ENCODE peak calls at places on chromosomes 7 and 10, in five cellular contexts. One of them, this sample, is unnamed.

GRCh38 chr7:103065666-103066065 is 8.9 kb downstream of the FBXL13 start:
- DNase-seq in HepG2: peak; percentile 45
- DNase-seq in WTC11: peak; percentile 62
- DNase-seq in H1: no peak
- DNase-seq in K562: peak; percentile 44
- DNase-seq in this sample: no peak

GRCh38 chr7:55265836-55266235 is 99.3 kb upstream of the LANCL2 start:
- DNase-seq in HepG2: no peak
- DNase-seq in WTC11: no peak
- DNase-seq in H1: no peak
- DNase-seq in K562: no peak
- DNase-seq in this sample: no peak

GRCh38 chr7:151802469-151802846 is 74.5 kb downstream of the PRKAG2 start:
- DNase-seq in HepG2: no peak
- DNase-seq in WTC11: no peak
- DNase-seq in H1: no peak
- DNase-seq in K562: no peak
- DNase-seq in this sample: no peak

GRCh38 chr10:114755537-114755936 is 66.0 kb upstream of the FHIP2A start:
- DNase-seq in HepG2: no peak
- DNase-seq in WTC11: no peak
- DNase-seq in H1: no peak
- DNase-seq in K562: no peak
- DNase-seq in this sample: no peak

GRCh38 chr10:30825022-30825421 is 195.5 kb upstream of the LYZL2 start:
- DNase-seq in HepG2: no peak
- DNase-seq in WTC11: no peak
- DNase-seq in H1: no peak
- DNase-seq in K562: no peak
- DNase-seq in this sample: no peak

GRCh38 chr7:50330701-50331100 is 26.2 kb downstream of the IKZF1 start:
- DNase-seq in HepG2: no peak
- DNase-seq in WTC11: no peak
- DNase-seq in H1: no peak
- DNase-seq in K562: no peak
- DNase-seq in this sample: no peak

GRCh38 chr10:112585960-112586359 is 138.9 kb downstream of the VTI1A start:
- DNase-seq in HepG2: no peak
- DNase-seq in WTC11: no peak
- DNase-seq in H1: no peak
- DNase-seq in K562: no peak
- DNase-seq in this sample: no peak

GRCh38 chr7:85737426-85737825 is 550.6 kb upstream of the SEMA3D start:
- DNase-seq in HepG2: no peak
- DNase-seq in WTC11: no peak
- DNase-seq in H1: no peak
- DNase-seq in K562: no peak
- DNase-seq in this sample: no peak

GRCh38 chr7:24701232-24701898 is 55.9 kb downstream of the GSDME start:
- DNase-seq in HepG2: no peak
- DNase-seq in WTC11: no peak
- DNase-seq in H1: no peak
- DNase-seq in K562: no peak
- DNase-seq in this sample: no peak

GRCh38 chr10:46250481-46250880 is 36.3 kb upstream of the ANTXRL start:
- DNase-seq in HepG2: no peak
- DNase-seq in WTC11: no peak
- DNase-seq in H1: no peak
- DNase-seq in K562: no peak
- DNase-seq in this sample: no peak

GRCh38 chr7:44220046-44220720 is 19.4 kb downstream of the YKT6 start:
- DNase-seq in HepG2: no peak
- DNase-seq in WTC11: peak; percentile 8
- DNase-seq in H1: no peak
- DNase-seq in K562: no peak
- DNase-seq in this sample: no peak

GRCh38 chr10:49831352-49832040 is 69.4 kb upstream of the OGDHL start:
- DNase-seq in HepG2: no peak
- DNase-seq in WTC11: peak; percentile 60
- DNase-seq in H1: peak; percentile 57
- DNase-seq in K562: no peak
- DNase-seq in this sample: no peak

GRCh38 chr10:11440250-11441150 is 170.9 kb downstream of the USP6NL start:
- DNase-seq in HepG2: no peak
- DNase-seq in WTC11: no peak
- DNase-seq in H1: no peak
- DNase-seq in K562: no peak
- DNase-seq in this sample: peak; percentile 53

GRCh38 chr7:11469028-11469718 is 362.8 kb downstream of the THSD7A start:
- DNase-seq in HepG2: no peak
- DNase-seq in WTC11: no peak
- DNase-seq in H1: no peak
- DNase-seq in K562: no peak
- DNase-seq in this sample: no peak

GRCh38 chr7:21767300-21767900 is 178.3 kb downstream of the CDCA7L start:
- DNase-seq in HepG2: peak; percentile 84
- DNase-seq in WTC11: peak; percentile 65
- DNase-seq in H1: peak; percentile 73
- DNase-seq in K562: peak; percentile 37
- DNase-seq in this sample: peak; percentile 26

GRCh38 chr7:159130820-159131219 is 13.8 kb downstream of the VIPR2 start:
- DNase-seq in HepG2: no peak
- DNase-seq in WTC11: no peak
- DNase-seq in H1: no peak
- DNase-seq in K562: no peak
- DNase-seq in this sample: no peak

GRCh38 chr10:35728341-35728740 is 86.2 kb upstream of the FZD8 start:
- DNase-seq in HepG2: no peak
- DNase-seq in WTC11: no peak
- DNase-seq in H1: no peak
- DNase-seq in K562: no peak
- DNase-seq in this sample: no peak

GRCh38 chr7:143380264-143380645 is 890 bp upstream of the ZYX start:
- DNase-seq in HepG2: peak; percentile 61
- DNase-seq in WTC11: peak; percentile 89
- DNase-seq in H1: peak; percentile 50
- DNase-seq in K562: peak; percentile 81
- DNase-seq in this sample: peak; percentile 46

GRCh38 chr7:143381427-143382125 is 431 bp downstream of the ZYX start:
- DNase-seq in HepG2: no peak
- DNase-seq in WTC11: no peak
- DNase-seq in H1: no peak
- DNase-seq in K562: no peak
- DNase-seq in this sample: no peak

GRCh38 chr7:143379607-143380263 is 1.4 kb upstream of the ZYX start:
- DNase-seq in HepG2: no peak
- DNase-seq in WTC11: no peak
- DNase-seq in H1: no peak
- DNase-seq in K562: no peak
- DNase-seq in this sample: no peak

GRCh38 chr7:143382126-143382790 is 1.1 kb downstream of the ZYX start:
- DNase-seq in HepG2: no peak
- DNase-seq in WTC11: no peak
- DNase-seq in H1: no peak
- DNase-seq in K562: peak; percentile 71
- DNase-seq in this sample: no peak

DNA sequence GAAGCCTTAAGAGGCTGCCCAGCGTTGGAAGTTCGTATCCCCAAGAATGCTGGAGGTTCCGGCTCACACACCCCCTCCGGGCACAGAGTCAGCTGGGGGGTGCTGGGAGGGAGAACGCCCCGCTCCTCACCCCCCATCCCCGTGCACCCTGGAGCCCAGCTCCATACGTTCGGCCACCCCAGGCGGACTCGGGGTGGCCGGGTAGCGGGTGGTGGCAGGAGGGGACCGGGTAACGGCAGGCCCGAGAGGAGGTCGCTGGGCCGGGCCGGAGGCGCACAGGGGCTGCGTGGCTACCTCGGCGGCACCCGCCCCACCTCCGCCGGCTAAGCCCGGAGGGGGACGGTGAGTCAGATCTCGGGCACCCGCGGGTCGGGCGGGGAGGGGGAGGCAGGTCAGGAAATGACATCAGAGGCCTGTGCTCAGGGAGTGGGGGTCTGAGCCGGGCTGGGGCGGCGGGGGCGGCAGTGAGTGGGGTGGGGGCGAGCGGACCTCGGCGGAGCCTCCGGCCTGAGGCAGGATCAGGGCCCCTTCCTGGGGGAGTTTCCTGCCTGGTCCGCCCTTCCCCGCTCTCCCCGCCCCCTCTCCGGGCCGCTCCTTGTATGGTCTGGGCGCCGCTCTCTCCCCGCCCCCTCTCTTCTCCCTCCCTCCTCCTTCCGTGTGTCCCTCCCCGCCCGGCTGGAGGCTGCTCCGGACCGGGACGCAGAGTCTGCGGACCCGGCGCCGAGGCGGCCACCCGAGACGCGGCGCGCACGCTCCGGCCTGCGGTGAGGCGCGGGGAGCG is at the start of gene ZYX:
- DNase-seq in HepG2: peak; percentile 84
- DNase-seq in WTC11: peak; percentile 94
- DNase-seq in H1: peak; percentile 87
- DNase-seq in K562: peak; percentile 98
- DNase-seq in this sample: peak; percentile 39
- TF ChIP-seq ATF2 in HepG2: no peak
- TF ChIP-seq ATF2 in WTC11: no peak
- TF ChIP-seq ATF2 in H1: peak; percentile 73
- TF ChIP-seq ATF2 in K562: peak; percentile 73
- TF ChIP-seq ATF2 in this sample: no peak

GRCh38 chr7:142308326-142308725 is 50.5 kb upstream of the PRSS58 start:
- DNase-seq in HepG2: no peak
- DNase-seq in WTC11: no peak
- DNase-seq in H1: no peak
- DNase-seq in K562: no peak
- DNase-seq in this sample: no peak

GRCh38 chr7:142311876-142312275 is 54.0 kb upstream of the PRSS58 start:
- DNase-seq in HepG2: no peak
- DNase-seq in WTC11: no peak
- DNase-seq in H1: no peak
- DNase-seq in K562: no peak
- DNase-seq in this sample: no peak

GRCh38 chr7:142308918-142309317 is 51.1 kb upstream of the PRSS58 start:
- DNase-seq in HepG2: no peak
- DNase-seq in WTC11: no peak
- DNase-seq in H1: no peak
- DNase-seq in K562: no peak
- DNase-seq in this sample: no peak

GRCh38 chr7:142313528-142313927 is 55.7 kb upstream of the PRSS58 start:
- DNase-seq in HepG2: no peak
- DNase-seq in WTC11: no peak
- DNase-seq in H1: no peak
- DNase-seq in K562: no peak
- DNase-seq in this sample: no peak
- TF ChIP-seq ATF2 in HepG2: no peak
- TF ChIP-seq ATF2 in WTC11: no peak
- TF ChIP-seq ATF2 in H1: no peak
- TF ChIP-seq ATF2 in K562: no peak
- TF ChIP-seq ATF2 in this sample: no peak

GRCh38 chr7:100481466-100481865 is 2.3 kb upstream of the NYAP1 start:
- DNase-seq in HepG2: no peak
- DNase-seq in WTC11: no peak
- DNase-seq in H1: no peak
- DNase-seq in K562: no peak
- DNase-seq in this sample: no peak

GRCh38 chr7:100484636-100485114 is 948 bp downstream of the NYAP1 start:
- DNase-seq in HepG2: no peak
- DNase-seq in WTC11: no peak
- DNase-seq in H1: no peak
- DNase-seq in K562: no peak
- DNase-seq in this sample: no peak

GRCh38 chr7:100482728-100483100 is 1.0 kb upstream of the NYAP1 start:
- DNase-seq in HepG2: no peak
- DNase-seq in WTC11: no peak
- DNase-seq in H1: no peak
- DNase-seq in K562: peak; percentile 4
- DNase-seq in this sample: no peak

GRCh38 chr7:100483728-100484635 is at the start of gene NYAP1:
- DNase-seq in HepG2: no peak
- DNase-seq in WTC11: peak; percentile 63
- DNase-seq in H1: no peak
- DNase-seq in K562: peak; percentile 95
- DNase-seq in this sample: no peak

DNA sequence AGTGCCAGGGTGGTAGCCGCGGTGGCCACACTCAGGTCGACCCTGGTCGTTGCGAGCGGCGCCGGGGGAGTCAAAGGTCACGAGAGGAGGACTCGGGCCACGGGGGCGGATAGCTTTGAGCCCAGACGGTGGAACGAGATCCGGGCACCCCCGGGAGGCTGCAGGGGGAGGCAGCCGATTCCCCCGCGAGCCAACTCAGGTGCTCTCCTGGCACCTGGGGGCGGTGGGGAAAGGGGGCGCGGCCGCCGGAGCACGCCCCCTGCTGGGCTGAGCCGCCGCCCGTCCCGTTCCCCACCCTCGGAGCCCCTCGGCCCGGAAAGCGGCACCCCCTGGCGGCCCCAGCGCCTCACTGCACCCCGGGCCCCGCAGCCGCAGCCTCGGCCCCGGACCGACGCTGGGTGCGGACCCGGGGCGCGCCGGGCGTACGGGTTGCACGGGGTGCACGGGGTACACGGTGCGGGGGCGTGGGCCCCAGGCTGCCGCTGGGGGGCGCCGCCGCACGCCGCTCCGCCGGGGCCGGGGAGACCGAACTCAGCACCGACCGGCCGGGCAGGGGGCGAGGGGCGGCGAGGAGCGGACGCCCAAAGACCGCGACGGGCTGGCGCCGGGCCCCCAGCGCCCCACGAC is 513 bp upstream of the NYAP1 start:
- DNase-seq in HepG2: peak; percentile 41
- DNase-seq in WTC11: peak; percentile 83
- DNase-seq in H1: no peak
- DNase-seq in K562: peak; percentile 88
- DNase-seq in this sample: no peak
- TF ChIP-seq ATF2 in HepG2: no peak
- TF ChIP-seq ATF2 in WTC11: no peak
- TF ChIP-seq ATF2 in H1: no peak
- TF ChIP-seq ATF2 in K562: no peak
- TF ChIP-seq ATF2 in this sample: no peak

GRCh38 chr7:27316311-27316710 is 73.7 kb downstream of the EVX1 start:
- DNase-seq in HepG2: no peak
- DNase-seq in WTC11: no peak
- DNase-seq in H1: no peak
- DNase-seq in K562: no peak
- DNase-seq in this sample: no peak
- TF ChIP-seq ATF2 in HepG2: no peak
- TF ChIP-seq ATF2 in WTC11: no peak
- TF ChIP-seq ATF2 in H1: no peak
- TF ChIP-seq ATF2 in K562: no peak
- TF ChIP-seq ATF2 in this sample: no peak

This sample was measured in GM12878.